ENCODE peak calls at places on chromosomes 7 and 10, in four cellular contexts. One of them, this sample, is unnamed.

GRCh38 chr10:91672021-91672608 is 39.2 kb upstream of the PPP1R3C start:
- DNase-seq in fibroblast of lung: peak; percentile 78
- DNase-seq in HCT116: no peak
- DNase-seq in HFF-Myc: peak; percentile 65
- DNase-seq in this sample: peak; percentile 52

GRCh38 chr7:138565451-138566114 is 105.5 kb downstream of the TRIM24 start:
- DNase-seq in fibroblast of lung: peak; percentile 75
- DNase-seq in HCT116: peak; percentile 7
- DNase-seq in HFF-Myc: no peak
- DNase-seq in this sample: peak; percentile 37

GRCh38 chr10:68153473-68154210 is 44.4 kb downstream of the MYPN start:
- DNase-seq in fibroblast of lung: peak; percentile 98
- DNase-seq in HCT116: peak; percentile 90
- DNase-seq in HFF-Myc: peak; percentile 95
- DNase-seq in this sample: peak; percentile 97

GRCh38 chr10:43228783-43229207 is 38.1 kb downstream of the RASGEF1A start:
- DNase-seq in fibroblast of lung: no peak
- DNase-seq in HCT116: no peak
- DNase-seq in HFF-Myc: no peak
- DNase-seq in this sample: no peak

GRCh38 chr10:126006906-126007305 is 110.5 kb downstream of the FANK1 start:
- DNase-seq in fibroblast of lung: no peak
- DNase-seq in HCT116: no peak
- DNase-seq in HFF-Myc: no peak
- DNase-seq in this sample: no peak

GRCh38 chr10:101052285-101052684 is 9.5 kb upstream of the KAZALD1 start:
- DNase-seq in fibroblast of lung: peak; percentile 78
- DNase-seq in HCT116: no peak
- DNase-seq in HFF-Myc: no peak
- DNase-seq in this sample: no peak

GRCh38 chr10:116084166-116084565 is 188.8 kb downstream of the GFRA1 start:
- DNase-seq in fibroblast of lung: peak; percentile 63
- DNase-seq in HCT116: no peak
- DNase-seq in HFF-Myc: no peak
- DNase-seq in this sample: no peak

GRCh38 chr7:155741805-155742204 is 70.5 kb downstream of the SHH start:
- DNase-seq in fibroblast of lung: no peak
- DNase-seq in HCT116: no peak
- DNase-seq in HFF-Myc: no peak
- DNase-seq in this sample: no peak

GRCh38 chr7:92135490-92135889 is 1.2 kb upstream of the CYP51A1 start:
- DNase-seq in fibroblast of lung: peak; percentile 10
- DNase-seq in HCT116: no peak
- DNase-seq in HFF-Myc: no peak
- DNase-seq in this sample: no peak

GRCh38 chr7:105975770-105976428 is 12.8 kb downstream of the CDHR3 start:
- DNase-seq in fibroblast of lung: peak; percentile 49
- DNase-seq in HCT116: no peak
- DNase-seq in HFF-Myc: no peak
- DNase-seq in this sample: peak; percentile 69

GRCh38 chr10:35613597-35614226 is 8.6 kb downstream of the GJD4 start:
- DNase-seq in fibroblast of lung: peak; percentile 32
- DNase-seq in HCT116: no peak
- DNase-seq in HFF-Myc: no peak
- DNase-seq in this sample: no peak

GRCh38 chr10:13672505-13672904 is 85.7 kb downstream of the PRPF18 start:
- DNase-seq in fibroblast of lung: peak; percentile 18
- DNase-seq in HCT116: no peak
- DNase-seq in HFF-Myc: no peak
- DNase-seq in this sample: no peak

GRCh38 chr7:104264281-104264680 is 56.5 kb upstream of the ORC5 start:
- DNase-seq in fibroblast of lung: peak; percentile 57
- DNase-seq in HCT116: no peak
- DNase-seq in HFF-Myc: no peak
- DNase-seq in this sample: no peak

GRCh38 chr10:841535-841934 is 90.0 kb downstream of the LARP4B start:
- DNase-seq in fibroblast of lung: no peak
- DNase-seq in HCT116: no peak
- DNase-seq in HFF-Myc: no peak
- DNase-seq in this sample: no peak

GRCh38 chr7:44223362-44224114 is 22.8 kb downstream of the YKT6 start:
- DNase-seq in fibroblast of lung: no peak
- DNase-seq in HCT116: no peak
- DNase-seq in HFF-Myc: no peak
- DNase-seq in this sample: no peak

GRCh38 chr10:78134919-78135318 is 101.3 kb downstream of the RPS24 start:
- DNase-seq in fibroblast of lung: no peak
- DNase-seq in HCT116: no peak
- DNase-seq in HFF-Myc: no peak
- DNase-seq in this sample: no peak

GRCh38 chr10:101570764-101571572 is 17.1 kb downstream of the POLL start:
- DNase-seq in fibroblast of lung: no peak
- DNase-seq in HCT116: no peak
- DNase-seq in HFF-Myc: no peak
- DNase-seq in this sample: no peak

GRCh38 chr7:129308047-129308446 is 83.2 kb downstream of the AHCYL2 start:
- DNase-seq in fibroblast of lung: peak; percentile 68
- DNase-seq in HCT116: no peak
- DNase-seq in HFF-Myc: no peak
- DNase-seq in this sample: no peak

GRCh38 chr7:2522780-2523433 is 3.3 kb downstream of the LFNG start:
- DNase-seq in fibroblast of lung: peak; percentile 89
- DNase-seq in HCT116: peak; percentile 56
- DNase-seq in HFF-Myc: no peak
- DNase-seq in this sample: no peak

GRCh38 chr10:112949128-112949823 is 771 bp upstream of the TCF7L2 start:
- DNase-seq in fibroblast of lung: peak; percentile 16
- DNase-seq in HCT116: no peak
- DNase-seq in HFF-Myc: no peak
- DNase-seq in this sample: no peak

GRCh38 chr10:70779685-70780369 is 5.3 kb downstream of the TBATA start:
- DNase-seq in fibroblast of lung: no peak
- DNase-seq in HCT116: no peak
- DNase-seq in HFF-Myc: no peak
- DNase-seq in this sample: no peak

GRCh38 chr7:6460303-6460702 is 12.5 kb upstream of the DAGLB start:
- DNase-seq in fibroblast of lung: no peak
- DNase-seq in HCT116: no peak
- DNase-seq in HFF-Myc: no peak
- DNase-seq in this sample: no peak

GRCh38 chr7:109637428-109637827 is 1067.8 kb downstream of the DNAJB9 start:
- DNase-seq in fibroblast of lung: no peak
- DNase-seq in HCT116: no peak
- DNase-seq in HFF-Myc: no peak
- DNase-seq in this sample: no peak

GRCh38 chr7:113140956-113141355 is 22.6 kb upstream of the SMIM30 start:
- DNase-seq in fibroblast of lung: no peak
- DNase-seq in HCT116: no peak
- DNase-seq in HFF-Myc: no peak
- DNase-seq in this sample: no peak

GRCh38 chr7:74222851-74223710 is 13.3 kb downstream of the LAT2 start:
- DNase-seq in fibroblast of lung: no peak
- DNase-seq in HCT116: no peak
- DNase-seq in HFF-Myc: no peak
- DNase-seq in this sample: no peak

GRCh38 chr7:27213150-27213903 is 13.4 kb upstream of the HOXA13 start:
- DNase-seq in fibroblast of lung: no peak
- DNase-seq in HCT116: no peak
- DNase-seq in HFF-Myc: no peak
- DNase-seq in this sample: no peak

GRCh38 chr7:68507644-68508043 is 1090.6 kb upstream of the AUTS2 start:
- DNase-seq in fibroblast of lung: no peak
- DNase-seq in HCT116: no peak
- DNase-seq in HFF-Myc: no peak
- DNase-seq in this sample: no peak

GRCh38 chr7:6648066-6648814 is 11.1 kb downstream of the ZNF316 start:
- DNase-seq in fibroblast of lung: no peak
- DNase-seq in HCT116: no peak
- DNase-seq in HFF-Myc: no peak
- DNase-seq in this sample: no peak

GRCh38 chr7:125661677-125662076 is 732.1 kb upstream of the POT1 start:
- DNase-seq in fibroblast of lung: no peak
- DNase-seq in HCT116: no peak
- DNase-seq in HFF-Myc: no peak
- DNase-seq in this sample: no peak

GRCh38 chr7:66114743-66115727 is at the start of gene CRCP:
- DNase-seq in fibroblast of lung: peak; percentile 76
- DNase-seq in HCT116: no peak
- DNase-seq in HFF-Myc: no peak
- DNase-seq in this sample: no peak

GRCh38 chr10:129417164-129417563 is 49.9 kb upstream of the MGMT start:
- DNase-seq in fibroblast of lung: peak; percentile 1
- DNase-seq in HCT116: no peak
- DNase-seq in HFF-Myc: peak; percentile 32
- DNase-seq in this sample: no peak

GRCh38 chr7:157413881-157414701 is 77.3 kb downstream of the DNAJB6 start:
- DNase-seq in fibroblast of lung: no peak
- DNase-seq in HCT116: no peak
- DNase-seq in HFF-Myc: no peak
- DNase-seq in this sample: no peak

GRCh38 chr10:61052469-61053205 is 108.7 kb upstream of the RHOBTB1 start:
- DNase-seq in fibroblast of lung: no peak
- DNase-seq in HCT116: no peak
- DNase-seq in HFF-Myc: no peak
- DNase-seq in this sample: no peak

GRCh38 chr7:31203551-31203950 is 137.0 kb downstream of the NEUROD6 start:
- DNase-seq in fibroblast of lung: no peak
- DNase-seq in HCT116: no peak
- DNase-seq in HFF-Myc: no peak
- DNase-seq in this sample: no peak
- H3K4me3 ChIP-seq in fibroblast of lung: no peak overlapping the region
- H3K4me3 ChIP-seq in HCT116: no peak overlapping the region
- H3K4me3 ChIP-seq in HFF-Myc: no peak overlapping the region
- H3K4me3 ChIP-seq in this sample: no peak overlapping the region

GRCh38 chr7:1020849-1021251 is 23.5 kb upstream of the GPR146 start:
- DNase-seq in fibroblast of lung: no peak
- DNase-seq in HCT116: no peak
- DNase-seq in HFF-Myc: no peak
- DNase-seq in this sample: no peak
- TF ChIP-seq CTCF in fibroblast of lung: no peak
- TF ChIP-seq CTCF in HCT116: no peak
- TF ChIP-seq CTCF in HFF-Myc: peak; percentile 23
- TF ChIP-seq CTCF in this sample: no peak

DNA sequence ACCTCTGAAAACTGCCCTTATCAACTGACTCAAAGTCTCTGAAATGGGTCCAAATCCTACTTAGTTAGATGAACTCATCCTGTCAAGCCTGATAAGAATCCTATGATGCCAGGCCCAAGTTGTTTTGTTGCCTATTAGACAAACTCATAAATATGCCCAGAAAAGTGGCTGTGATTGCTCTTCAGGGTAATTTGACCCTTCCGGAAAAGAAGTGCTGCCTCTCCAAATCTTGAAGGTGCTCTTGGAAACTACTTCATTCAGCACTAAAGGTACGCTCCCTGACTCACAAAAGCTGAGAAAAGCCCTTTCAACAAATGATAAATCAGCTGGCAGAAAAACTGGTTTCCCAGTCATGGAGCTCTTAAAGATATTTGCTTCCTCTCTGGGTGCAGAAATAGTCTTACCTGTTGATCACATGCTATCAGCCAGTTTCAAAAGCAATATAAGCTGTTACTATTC is 6.7 kb downstream of the IFIT5 start:
- DNase-seq in fibroblast of lung: no peak
- DNase-seq in HCT116: no peak
- DNase-seq in HFF-Myc: no peak
- DNase-seq in this sample: no peak
- H3K4me3 ChIP-seq in fibroblast of lung: no peak overlapping the region
- H3K4me3 ChIP-seq in HCT116: no peak overlapping the region
- H3K4me3 ChIP-seq in HFF-Myc: no peak overlapping the region
- H3K4me3 ChIP-seq in this sample: no peak overlapping the region

GRCh38 chr10:103564799-103565365 is 71.4 kb downstream of the NEURL1 start:
- DNase-seq in fibroblast of lung: no peak
- DNase-seq in HCT116: peak; percentile 42
- DNase-seq in HFF-Myc: no peak
- DNase-seq in this sample: no peak
- TF ChIP-seq CTCF in fibroblast of lung: peak; percentile 61
- TF ChIP-seq CTCF in HCT116: peak; percentile 79
- TF ChIP-seq CTCF in HFF-Myc: peak; percentile 80
- TF ChIP-seq CTCF in this sample: peak; percentile 63

DNA sequence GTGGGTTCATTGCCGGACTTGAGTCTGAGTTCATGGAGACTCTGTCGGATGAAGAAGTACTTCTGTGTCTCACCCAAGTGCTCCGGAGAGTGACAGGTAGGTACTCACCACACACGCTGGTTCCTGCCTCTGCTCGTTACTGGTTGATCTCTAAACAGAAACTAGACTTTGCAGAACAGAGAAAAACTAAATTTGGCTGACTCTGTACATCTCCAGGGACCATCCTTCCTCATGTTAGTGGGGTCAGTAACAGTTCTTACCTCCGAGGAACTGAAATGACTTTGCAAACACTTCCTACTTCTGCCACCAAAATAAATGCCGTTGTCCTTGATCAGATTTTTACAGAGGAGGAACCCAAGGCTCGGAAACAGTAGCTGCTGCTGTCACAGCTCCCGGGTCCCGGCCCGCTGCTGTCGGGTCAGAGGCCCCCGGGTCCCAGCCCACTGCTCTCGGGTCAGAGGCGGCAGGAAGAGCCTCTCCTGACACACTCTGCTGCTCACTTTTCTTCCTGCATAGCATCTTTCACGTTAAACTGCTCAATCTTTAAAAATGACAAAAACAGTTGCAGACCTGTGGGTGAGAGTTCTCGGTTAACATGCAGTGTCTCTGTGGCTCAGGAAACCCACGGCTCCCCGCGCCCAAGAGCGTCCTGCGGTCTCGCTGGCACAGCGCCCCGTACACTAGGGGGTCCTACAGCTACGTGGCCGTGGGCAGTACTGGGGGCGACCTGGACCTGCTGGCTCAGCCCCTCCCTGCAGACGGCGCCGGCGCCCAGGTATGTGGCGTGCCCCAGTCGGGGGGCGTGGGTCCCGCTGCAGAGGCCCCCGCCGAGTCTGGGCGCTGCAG is 4.8 kb upstream of the MTG1 start:
- DNase-seq in fibroblast of lung: no peak
- DNase-seq in HCT116: no peak
- DNase-seq in HFF-Myc: no peak
- DNase-seq in this sample: no peak
- H3K4me3 ChIP-seq in fibroblast of lung: no peak overlapping the region
- H3K4me3 ChIP-seq in HCT116: no peak overlapping the region
- H3K4me3 ChIP-seq in HFF-Myc: no peak overlapping the region
- H3K4me3 ChIP-seq in this sample: no peak overlapping the region

DNA sequence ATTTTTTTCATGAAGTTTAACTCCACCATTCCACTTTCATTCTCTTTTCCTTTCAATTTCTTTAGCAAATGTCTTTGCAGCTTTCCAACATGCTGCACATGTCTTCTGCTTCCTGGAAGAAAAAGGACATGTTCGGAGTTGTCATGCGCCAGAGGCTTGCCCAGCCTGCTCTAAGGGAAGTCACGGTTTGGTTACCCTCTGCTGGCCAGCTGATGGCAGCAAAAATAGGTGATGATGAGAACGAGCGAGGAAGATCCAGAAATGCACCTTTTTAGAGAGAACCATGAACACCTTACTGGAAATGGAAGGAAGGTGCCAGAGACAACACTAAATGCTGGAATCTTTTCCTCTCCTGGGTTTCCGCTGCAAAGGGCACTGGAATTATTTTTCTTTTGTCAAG is 4.9 kb upstream of the ZSCAN21 start:
- DNase-seq in fibroblast of lung: no peak
- DNase-seq in HCT116: no peak
- DNase-seq in HFF-Myc: no peak
- DNase-seq in this sample: no peak
- TF ChIP-seq CTCF in fibroblast of lung: no peak
- TF ChIP-seq CTCF in HCT116: no peak
- TF ChIP-seq CTCF in HFF-Myc: no peak
- TF ChIP-seq CTCF in this sample: no peak

GRCh38 chr7:19707240-19707639 is 1.6 kb downstream of the POLR1F start:
- DNase-seq in fibroblast of lung: peak; percentile 15
- DNase-seq in HCT116: no peak
- DNase-seq in HFF-Myc: no peak
- DNase-seq in this sample: no peak
- H3K4me3 ChIP-seq in fibroblast of lung: peak overlapping the region; percentile 100
- H3K4me3 ChIP-seq in HCT116: peak overlapping the region; percentile 62
- H3K4me3 ChIP-seq in HFF-Myc: peak overlapping the region; percentile 85
- H3K4me3 ChIP-seq in this sample: peak overlapping the region; percentile 26

This sample was measured in AG04449.